ENCODE peak calls at places on chromosomes 13 and 19, in five cellular contexts. One of them, this sample, is unnamed.

GRCh38 chr13:66660013-66660804 is 569.9 kb downstream of the PCDH9 start:
- DNase-seq in ascending aorta: no peak
- DNase-seq in tibial nerve: no peak
- DNase-seq in heart right ventricle: no peak
- DNase-seq in NT2/D1: no peak
- DNase-seq in this sample: peak; percentile 74

GRCh38 chr13:108276060-108276459 is 6.5 kb downstream of the TNFSF13B start:
- DNase-seq in NT2/D1: no peak
- DNase-seq in tibial nerve: peak; percentile 52
- DNase-seq in ascending aorta: no peak
- DNase-seq in heart right ventricle: peak; percentile 14
- DNase-seq in this sample: no peak

GRCh38 chr13:22874839-22875238 is 305.9 kb upstream of the SGCG start:
- DNase-seq in heart right ventricle: no peak
- DNase-seq in NT2/D1: no peak
- DNase-seq in tibial nerve: no peak
- DNase-seq in ascending aorta: no peak
- DNase-seq in this sample: no peak

GRCh38 chr13:35838356-35838755 is 292.8 kb downstream of the DCLK1 start:
- DNase-seq in tibial nerve: no peak
- DNase-seq in heart right ventricle: no peak
- DNase-seq in NT2/D1: no peak
- DNase-seq in ascending aorta: no peak
- DNase-seq in this sample: no peak

GRCh38 chr19:1251503-1252220 is 3.3 kb downstream of the MIDN start:
- DNase-seq in ascending aorta: no peak
- DNase-seq in NT2/D1: no peak
- DNase-seq in heart right ventricle: no peak
- DNase-seq in tibial nerve: no peak
- DNase-seq in this sample: peak; percentile 34

GRCh38 chr13:113860051-113860471 is 3.8 kb downstream of the GAS6 start:
- DNase-seq in ascending aorta: no peak
- DNase-seq in heart right ventricle: peak; percentile 2
- DNase-seq in tibial nerve: no peak
- DNase-seq in NT2/D1: no peak
- DNase-seq in this sample: no peak

GRCh38 chr19:3792114-3792513 is 5.9 kb upstream of the MATK start:
- DNase-seq in ascending aorta: no peak
- DNase-seq in heart right ventricle: no peak
- DNase-seq in tibial nerve: no peak
- DNase-seq in NT2/D1: no peak
- DNase-seq in this sample: no peak

GRCh38 chr13:20270163-20270865 is 38.2 kb upstream of the GJB6 start:
- DNase-seq in heart right ventricle: no peak
- DNase-seq in NT2/D1: no peak
- DNase-seq in ascending aorta: no peak
- DNase-seq in tibial nerve: no peak
- DNase-seq in this sample: no peak

GRCh38 chr19:46489445-46490272 is 6.0 kb downstream of the PNMA8B start:
- DNase-seq in ascending aorta: peak; percentile 47
- DNase-seq in heart right ventricle: peak; percentile 45
- DNase-seq in NT2/D1: no peak
- DNase-seq in tibial nerve: peak; percentile 50
- DNase-seq in this sample: no peak

GRCh38 chr19:23527797-23528196 is 132.5 kb upstream of the ZNF91 start:
- DNase-seq in tibial nerve: no peak
- DNase-seq in heart right ventricle: no peak
- DNase-seq in ascending aorta: no peak
- DNase-seq in NT2/D1: no peak
- DNase-seq in this sample: peak; percentile 8

GRCh38 chr19:11096210-11096841 is 7.1 kb downstream of the LDLR start:
- DNase-seq in ascending aorta: no peak
- DNase-seq in heart right ventricle: peak; percentile 57
- DNase-seq in NT2/D1: no peak
- DNase-seq in tibial nerve: no peak
- DNase-seq in this sample: peak; percentile 64

GRCh38 chr19:2616741-2617392 is 85.6 kb downstream of the GNG7 start:
- DNase-seq in ascending aorta: no peak
- DNase-seq in NT2/D1: no peak
- DNase-seq in tibial nerve: peak; percentile 60
- DNase-seq in heart right ventricle: peak; percentile 37
- DNase-seq in this sample: no peak

GRCh38 chr13:32446778-32447465 is 19.0 kb upstream of the N4BP2L1 start:
- DNase-seq in tibial nerve: no peak
- DNase-seq in heart right ventricle: no peak
- DNase-seq in ascending aorta: no peak
- DNase-seq in NT2/D1: no peak
- DNase-seq in this sample: no peak

GRCh38 chr19:15340086-15340485 is 7.7 kb upstream of the BRD4 start:
- DNase-seq in ascending aorta: no peak
- DNase-seq in NT2/D1: no peak
- DNase-seq in tibial nerve: no peak
- DNase-seq in heart right ventricle: no peak
- DNase-seq in this sample: no peak

GRCh38 chr13:100608906-100609305 is 20.3 kb upstream of the GGACT start:
- DNase-seq in NT2/D1: no peak
- DNase-seq in tibial nerve: no peak
- DNase-seq in heart right ventricle: no peak
- DNase-seq in ascending aorta: no peak
- DNase-seq in this sample: no peak

GRCh38 chr13:44822291-44822690 is 167.0 kb downstream of the NUFIP1 start:
- DNase-seq in heart right ventricle: no peak
- DNase-seq in NT2/D1: no peak
- DNase-seq in ascending aorta: no peak
- DNase-seq in tibial nerve: no peak
- DNase-seq in this sample: no peak

GRCh38 chr13:99686157-99686572 is 184.9 kb downstream of the TM9SF2 start:
- DNase-seq in heart right ventricle: peak; percentile 40
- DNase-seq in NT2/D1: no peak
- DNase-seq in tibial nerve: no peak
- DNase-seq in ascending aorta: no peak
- DNase-seq in this sample: no peak

GRCh38 chr13:109816112-109816978 is 30.0 kb upstream of the IRS2 start:
- DNase-seq in tibial nerve: no peak
- DNase-seq in heart right ventricle: no peak
- DNase-seq in ascending aorta: no peak
- DNase-seq in NT2/D1: peak; percentile 39
- DNase-seq in this sample: peak; percentile 14

GRCh38 chr19:291561-292280 is 518 bp upstream of the PLPP2 start:
- DNase-seq in tibial nerve: no peak
- DNase-seq in NT2/D1: no peak
- DNase-seq in heart right ventricle: no peak
- DNase-seq in ascending aorta: no peak
- DNase-seq in this sample: no peak

GRCh38 chr13:75452564-75452963 is 29.4 kb downstream of the TBC1D4 start:
- DNase-seq in NT2/D1: no peak
- DNase-seq in heart right ventricle: no peak
- DNase-seq in ascending aorta: no peak
- DNase-seq in tibial nerve: no peak
- DNase-seq in this sample: peak; percentile 4

GRCh38 chr13:105847532-105848295 is 687.7 kb downstream of the EFNB2 start:
- DNase-seq in NT2/D1: no peak
- DNase-seq in heart right ventricle: no peak
- DNase-seq in ascending aorta: no peak
- DNase-seq in tibial nerve: no peak
- DNase-seq in this sample: peak; percentile 2

GRCh38 chr13:42258747-42259146 is 13.2 kb upstream of the AKAP11 start:
- DNase-seq in tibial nerve: no peak
- DNase-seq in ascending aorta: no peak
- DNase-seq in heart right ventricle: no peak
- DNase-seq in NT2/D1: no peak
- DNase-seq in this sample: no peak

GRCh38 chr19:51119089-51119488 is 5.6 kb upstream of the SIGLEC9 start:
- DNase-seq in tibial nerve: no peak
- DNase-seq in NT2/D1: no peak
- DNase-seq in heart right ventricle: no peak
- DNase-seq in ascending aorta: no peak
- DNase-seq in this sample: no peak

GRCh38 chr19:41740415-41741243 is 14.7 kb upstream of the CEACAM6 start:
- DNase-seq in NT2/D1: no peak
- DNase-seq in ascending aorta: no peak
- DNase-seq in heart right ventricle: no peak
- DNase-seq in tibial nerve: no peak
- DNase-seq in this sample: no peak

GRCh38 chr13:37407156-37407555 is 191.4 kb downstream of the POSTN start:
- DNase-seq in NT2/D1: no peak
- DNase-seq in heart right ventricle: no peak
- DNase-seq in tibial nerve: no peak
- DNase-seq in ascending aorta: no peak
- DNase-seq in this sample: no peak

GRCh38 chr13:39663958-39664357 is 8.5 kb downstream of the COG6 start:
- DNase-seq in NT2/D1: no peak
- DNase-seq in heart right ventricle: no peak
- DNase-seq in tibial nerve: no peak
- DNase-seq in ascending aorta: no peak
- DNase-seq in this sample: no peak

GRCh38 chr19:3047307-3048189 is 14.7 kb downstream of the TLE5 start:
- DNase-seq in tibial nerve: peak; percentile 93
- DNase-seq in heart right ventricle: peak; percentile 63
- DNase-seq in NT2/D1: peak; percentile 72
- DNase-seq in ascending aorta: peak; percentile 49
- DNase-seq in this sample: peak; percentile 64

GRCh38 chr19:5547881-5548280 is 19.9 kb downstream of the TINCR start:
- DNase-seq in heart right ventricle: no peak
- DNase-seq in tibial nerve: no peak
- DNase-seq in NT2/D1: peak; percentile 58
- DNase-seq in ascending aorta: no peak
- DNase-seq in this sample: no peak

GRCh38 chr13:113814435-113814821 is 49.4 kb downstream of the GAS6 start:
- DNase-seq in ascending aorta: no peak
- DNase-seq in NT2/D1: no peak
- DNase-seq in tibial nerve: no peak
- DNase-seq in heart right ventricle: no peak
- DNase-seq in this sample: peak; percentile 68

This sample was measured in Caki2.